ENCODE peak calls at places on chromosome 12, in six cellular contexts. N is HCT116, I is A549, Z is testis, Y is GM12892, T is heart left ventricle. E is an unnamed sample.

GRCh38 chr12:120292661-120293531 is at the start of gene RNU4-1:
- DNase-seq in N (peak; percentile 99), I (peak; percentile 96), Z (peak; percentile 90), Y (no peak), T (peak; percentile 65), E (peak; percentile 93)

GRCh38 chr12:11822071-11822818 is 172.8 kb downstream of the ETV6 start:
- DNase-seq in N (no peak), I (no peak), Z (no peak), Y (no peak), T (no peak), E (no peak)

GRCh38 chr12:132227782-132228417 is 83.6 kb downstream of the NOC4L start:
- DNase-seq in N (no peak), I (no peak), Z (no peak), Y (no peak), T (no peak), E (no peak)

GRCh38 chr12:53483225-53483978 is 15.9 kb downstream of the MAP3K12 start:
- DNase-seq in N (no peak), I (no peak), Z (no peak), Y (no peak), T (no peak), E (no peak)

GRCh38 chr12:67520611-67521010 is 127.9 kb upstream of the DYRK2 start:
- DNase-seq in N (no peak), I (no peak), Z (no peak), Y (no peak), T (no peak), E (no peak)

GRCh38 chr12:128783129-128783574 is 40.6 kb downstream of the SLC15A4 start:
- DNase-seq in N (no peak), I (no peak), Z (peak; percentile 53), Y (no peak), T (no peak), E (no peak)

GRCh38 chr12:130838284-130838950 is 633 bp downstream of the STX2 start:
- DNase-seq in N (no peak), I (peak; percentile 37), Z (peak; percentile 35), Y (peak; percentile 41), T (peak; percentile 46), E (peak; percentile 78)

GRCh38 chr12:94649349-94650142 is 811 bp downstream of the TMCC3 start:
- DNase-seq in N (no peak), I (peak; percentile 26), Z (peak; percentile 26), Y (peak; percentile 45), T (peak; percentile 50), E (peak; percentile 27)

GRCh38 chr12:46831335-46832083 is 5.7 kb upstream of the SLC38A4 start:
- DNase-seq in N (no peak), I (no peak), Z (peak; percentile 20), Y (no peak), T (peak; percentile 83), E (no peak)

GRCh38 chr12:115227137-115227615 is 543.2 kb upstream of the TBX3 start:
- DNase-seq in N (peak; percentile 60), I (peak; percentile 90), Z (no peak), Y (no peak), T (peak; percentile 66), E (no peak)

GRCh38 chr12:97148941-97149559 is 242.0 kb downstream of the NEDD1 start:
- DNase-seq in N (peak; percentile 29), I (peak; percentile 57), Z (peak; percentile 84), Y (peak; percentile 9), T (peak; percentile 46), E (peak; percentile 38)

GRCh38 chr12:52130695-52131094 is 51.2 kb downstream of the SMIM41 start:
- DNase-seq in N (no peak), I (no peak), Z (peak; percentile 16), Y (peak; percentile 1), T (no peak), E (no peak)

GRCh38 chr12:56104815-56105476 is 587 bp downstream of the PA2G4 start:
- DNase-seq in N (no peak), I (peak; percentile 31), Z (no peak), Y (no peak), T (no peak), E (peak; percentile 64)

GRCh38 chr12:3241621-3242020 is 164.4 kb downstream of the TSPAN9 start:
- DNase-seq in N (no peak), I (no peak), Z (no peak), Y (no peak), T (peak; percentile 85), E (no peak)

GRCh38 chr12:132342322-132342721 is 12.9 kb upstream of the GALNT9 start:
- DNase-seq in N (no peak), I (peak; percentile 30), Z (no peak), Y (no peak), T (no peak), E (no peak)

GRCh38 chr12:94404854-94405253 is 54.8 kb downstream of the CEP83 start:
- DNase-seq in N (no peak), I (no peak), Z (no peak), Y (no peak), T (no peak), E (no peak)

DNA sequence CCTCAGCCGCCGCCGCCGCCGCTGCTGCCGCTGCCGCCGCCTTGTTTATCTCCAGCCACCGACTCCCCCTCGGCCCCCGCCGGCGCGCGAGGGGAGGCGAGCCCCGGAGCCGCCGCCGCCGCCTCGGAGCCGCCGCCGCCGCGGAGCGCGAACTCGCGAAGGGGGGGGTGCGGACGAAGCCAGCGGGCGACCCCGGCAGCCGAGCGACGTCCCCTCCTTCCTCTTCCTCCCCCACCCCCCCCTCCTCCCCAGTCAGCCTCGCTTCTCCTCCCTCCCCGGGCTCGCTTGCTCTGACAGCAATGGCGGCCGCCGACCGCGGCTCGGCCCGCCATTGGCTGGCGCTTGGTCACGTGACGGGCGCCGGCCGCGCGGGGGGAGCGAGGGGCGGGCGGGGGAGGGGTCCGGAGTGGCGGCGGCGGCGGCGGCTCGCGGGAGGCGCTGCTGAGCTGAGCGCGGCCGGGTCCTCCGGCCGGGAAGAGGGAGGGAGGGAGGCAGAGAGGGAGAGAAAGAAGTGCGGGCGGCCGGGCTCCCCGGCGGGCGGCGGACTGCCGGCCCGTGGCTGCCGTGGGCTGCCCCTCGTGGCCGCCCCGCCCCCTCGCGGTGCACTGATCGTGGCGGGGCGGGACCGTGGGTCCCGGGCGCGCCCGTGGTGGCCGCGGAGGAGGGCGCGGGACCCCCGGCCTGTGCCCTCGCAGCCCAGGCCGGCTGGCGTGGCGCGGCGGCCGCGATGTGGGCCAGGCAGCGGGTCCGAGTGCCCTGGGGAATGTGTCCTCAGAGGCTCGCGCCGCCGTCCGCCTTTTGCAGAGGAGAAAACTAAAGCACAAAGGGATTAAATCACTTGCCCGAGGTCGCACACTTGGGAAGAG is at the start of gene MED13L:
- DNase-seq in N (peak; percentile 57), I (peak; percentile 91), Z (peak; percentile 88), Y (peak; percentile 89), T (peak; percentile 93), E (peak; percentile 96)
- TF ChIP-seq POLR2A in N (no peak), I (peak; percentile 56), Z (no peak), Y (peak; percentile 51), T (no peak), E (no peak)

DNA sequence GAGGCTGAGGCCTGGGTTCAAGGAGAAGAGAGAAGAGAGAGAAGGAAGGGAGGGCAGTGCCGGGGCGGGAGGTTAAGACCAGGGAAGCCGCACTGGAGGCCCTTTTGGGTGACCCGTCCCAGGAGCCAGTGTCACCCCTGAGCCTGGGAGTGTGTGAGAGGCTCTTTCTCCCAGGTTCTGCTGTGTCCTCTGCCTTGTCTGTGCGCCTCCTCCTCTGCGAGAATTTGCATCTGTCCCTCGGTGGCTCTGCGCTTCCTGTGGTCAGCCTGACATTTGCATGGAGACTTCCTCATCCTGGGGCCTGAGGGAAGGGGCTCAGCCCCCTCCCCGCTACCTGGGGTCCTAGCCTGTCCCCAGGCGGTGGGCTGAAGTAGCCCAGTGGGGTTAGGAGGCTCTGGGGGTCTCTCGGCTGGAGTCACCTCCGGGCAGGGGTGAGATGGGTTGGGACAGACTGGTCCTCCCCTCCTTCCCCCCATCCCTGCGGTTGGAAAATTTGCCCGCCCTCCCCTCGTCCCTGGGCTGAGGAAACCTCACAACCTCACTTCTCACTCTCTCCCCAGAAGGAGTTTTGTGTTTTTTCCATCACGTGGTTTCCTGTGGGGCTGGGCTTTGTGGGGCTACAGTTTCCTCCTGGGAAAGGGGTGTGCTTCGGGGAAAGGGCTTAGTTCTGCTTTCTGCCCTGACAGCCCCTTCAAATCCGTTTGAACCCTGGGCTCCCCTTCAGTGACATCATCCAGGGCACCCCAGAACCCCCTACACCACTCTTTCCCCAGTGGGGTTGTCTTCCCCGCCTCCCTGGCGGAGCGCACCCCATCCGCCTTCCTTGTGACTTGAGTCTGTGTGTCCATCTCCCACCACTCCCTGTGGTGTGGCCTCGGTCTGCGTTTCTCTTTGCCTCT is 2.5 kb downstream of the PTPN6 start:
- DNase-seq in N (no peak), I (no peak), Z (no peak), Y (no peak), T (peak; percentile 69), E (no peak)
- TF ChIP-seq POLR2A in N (no peak), I (no peak), Z (no peak), Y (peak; percentile 97), T (no peak), E (peak; percentile 61)

DNA sequence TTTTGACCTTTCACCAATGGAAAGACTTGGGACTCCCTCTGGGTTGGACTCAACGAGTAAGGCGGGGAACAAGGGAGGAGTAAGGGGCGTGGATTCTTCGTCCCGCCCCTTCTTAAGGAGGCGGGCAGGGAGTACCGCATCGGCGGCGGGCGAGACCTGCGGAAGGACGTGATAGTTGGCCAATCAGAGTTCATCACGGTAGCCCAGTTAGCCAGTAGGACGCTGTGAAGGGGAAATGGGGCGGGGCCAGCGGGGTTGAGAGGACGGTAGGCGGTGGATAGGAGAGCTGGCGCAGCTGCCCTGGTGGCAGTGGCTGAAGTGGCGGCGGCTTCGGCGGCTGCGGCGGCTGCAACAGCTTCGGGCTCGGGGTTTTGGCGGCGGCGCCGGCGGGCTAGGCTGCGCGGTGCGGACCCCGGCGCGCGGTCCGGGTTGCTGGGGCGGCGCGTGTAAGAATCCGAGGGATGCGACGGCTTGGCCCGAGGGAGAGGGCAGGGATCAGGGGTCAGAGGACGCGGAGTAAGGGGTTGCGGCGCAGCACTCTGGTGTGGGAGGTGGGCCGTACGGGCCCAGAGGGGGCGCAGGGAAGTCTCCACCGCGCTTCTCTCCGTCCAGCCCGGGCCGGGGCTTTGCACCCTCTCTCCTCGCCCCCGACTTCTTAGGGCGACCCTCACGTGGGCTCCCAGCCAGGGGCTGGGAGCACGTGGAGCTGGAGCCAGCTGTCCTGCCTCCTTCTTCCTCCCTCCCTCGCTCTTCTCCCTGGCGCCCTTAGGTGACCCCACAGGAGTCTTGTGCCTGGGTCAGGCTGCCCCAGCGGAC is at the start of gene TPCN1:
- DNase-seq in N (peak; percentile 100), I (peak; percentile 100), Z (peak; percentile 100), Y (peak; percentile 90), T (peak; percentile 100), E (peak; percentile 100)
- TF ChIP-seq POLR2A in N (peak; percentile 93), I (peak; percentile 98), Z (peak; percentile 80), Y (peak; percentile 97), T (peak; percentile 97), E (peak; percentile 92)

GRCh38 chr12:14885718-14886201 is at the start of gene MGP:
- DNase-seq in N (no peak), I (no peak), Z (peak; percentile 30), Y (no peak), T (peak; percentile 56), E (no peak)
- TF ChIP-seq POLR2A in N (no peak), I (no peak), Z (no peak), Y (no peak), T (no peak), E (no peak)

GRCh38 chr12:105084251-105085250 is at the start of gene ALDH1L2:
- DNase-seq in N (peak; percentile 35), I (peak; percentile 90), Z (peak; percentile 88), Y (peak; percentile 32), T (peak; percentile 85), E (peak; percentile 84)
- TF ChIP-seq POLR2A in N (no peak), I (peak; percentile 47), Z (no peak), Y (no peak), T (no peak), E (no peak)